ENCODE peak calls at places on chromosomes 1 and 21, in nine cellular contexts. Y is Right ventricle myocardium superior, A is NCI-H1105 treated with DMSO at 0.1 percent for 48 hours, U is NCI-H1436, N is NCI-H1092, J is ureter, H is GM03348, E is AG09309, K is GM04504. F is an unnamed sample.

GRCh38 chr1:162302660-162303344 is 73.9 kb downstream of the SPATA46 start:
- DNase-seq in J (no peak), A (no peak), E (no peak), Y (no peak), U (no peak), N (no peak), K (no peak), H (no peak), F (no peak)

GRCh38 chr21:23968722-23969647 is 1638.3 kb downstream of the MRPL39 start:
- DNase-seq in A (peak), K (no peak), Y (no peak), U (peak), N (peak), H (no peak), E (no peak), J (peak), F (peak)

GRCh38 chr1:174158767-174159252 is 510 bp upstream of the RABGAP1L start:
- DNase-seq in J (no peak), U (no peak), E (no peak), H (no peak), K (no peak), A (no peak), N (no peak), Y (no peak), F (peak)

GRCh38 chr1:93638981-93639380 is 42.7 kb downstream of the BCAR3 start:
- DNase-seq in A (no peak), J (no peak), H (no peak), K (no peak), Y (no peak), E (no peak), U (no peak), N (no peak), F (no peak)

GRCh38 chr21:43864313-43864805 is 664 bp upstream of the AGPAT3 start:
- DNase-seq in K (no peak), Y (peak), H (peak), E (no peak), N (no peak), J (no peak), U (peak), A (peak), F (no peak)

GRCh38 chr1:31111290-31111951 is 45.9 kb upstream of the PUM1 start:
- DNase-seq in Y (peak), A (no peak), N (no peak), E (peak), H (peak), J (peak), K (peak), U (peak), F (no peak)

GRCh38 chr1:184789899-184790298 is 35.2 kb upstream of the EDEM3 start:
- DNase-seq in U (no peak), A (no peak), N (no peak), Y (no peak), K (no peak), H (peak), J (no peak), E (no peak), F (no peak)

GRCh38 chr1:230891413-230891812 is 23.1 kb upstream of the C1orf198 start:
- DNase-seq in N (no peak), K (no peak), J (no peak), U (no peak), A (no peak), E (no peak), Y (no peak), H (peak), F (no peak)

GRCh38 chr21:38261851-38262250 is 5.1 kb downstream of the KCNJ15 start:
- DNase-seq in Y (no peak), H (peak), A (no peak), E (no peak), N (no peak), U (no peak), K (no peak), J (no peak), F (no peak)

GRCh38 chr1:171563675-171564074 is 58.4 kb upstream of the MYOCOS start:
- DNase-seq in Y (no peak), H (peak), K (peak), N (no peak), U (no peak), J (no peak), E (no peak), A (no peak), F (no peak)

GRCh38 chr1:38121231-38121680 is 74.7 kb upstream of the POU3F1 start:
- DNase-seq in H (no peak), A (no peak), K (no peak), E (no peak), N (no peak), J (no peak), U (no peak), Y (no peak), F (no peak)

GRCh38 chr1:108852141-108852540 is 4.8 kb downstream of the AKNAD1 start:
- DNase-seq in N (no peak), E (no peak), J (no peak), H (peak), K (no peak), Y (no peak), U (no peak), A (no peak), F (no peak)

GRCh38 chr1:51988254-51988653 is 2.2 kb downstream of the RAB3B start:
- DNase-seq in A (no peak), K (no peak), J (no peak), Y (no peak), E (no peak), H (no peak), N (no peak), U (no peak), F (no peak)

GRCh38 chr1:158071106-158071505 is 77.7 kb downstream of the KIRREL1 start:
- DNase-seq in H (no peak), E (no peak), J (no peak), A (no peak), Y (no peak), U (no peak), N (no peak), K (no peak), F (no peak)

GRCh38 chr1:204104331-204105222 is 31.7 kb downstream of the SOX13 start:
- DNase-seq in E (no peak), Y (peak), N (no peak), A (no peak), K (no peak), H (no peak), U (no peak), J (no peak), F (no peak)

GRCh38 chr1:192080671-192081070 is 77.6 kb upstream of the RGS18 start:
- DNase-seq in H (no peak), A (no peak), N (no peak), E (no peak), J (no peak), U (no peak), Y (no peak), K (no peak), F (no peak)

GRCh38 chr1:84611796-84612195 is 37.6 kb upstream of the CTBS start:
- DNase-seq in N (no peak), Y (no peak), E (no peak), K (no peak), A (no peak), U (no peak), J (no peak), H (no peak), F (no peak)

GRCh38 chr1:196001188-196001587 is 607.1 kb downstream of the KCNT2 start:
- DNase-seq in E (no peak), Y (no peak), N (no peak), J (no peak), U (no peak), K (no peak), H (no peak), A (no peak), F (no peak)

GRCh38 chr1:153728305-153729066 is 636 bp downstream of the INTS3 start:
- DNase-seq in A (peak), H (peak), Y (peak), N (peak), U (no peak), E (no peak), K (no peak), J (peak), F (peak)

GRCh38 chr1:89487972-89488371 is 36.7 kb upstream of the LRRC8B start:
- DNase-seq in J (no peak), K (no peak), N (no peak), H (no peak), Y (no peak), A (no peak), U (no peak), E (no peak), F (no peak)

GRCh38 chr1:43247256-43247921 is 22.4 kb upstream of the TMEM125 start:
- DNase-seq in A (no peak), E (no peak), H (no peak), J (peak), N (no peak), Y (no peak), K (no peak), U (no peak), F (no peak)

GRCh38 chr1:89725676-89726075 is 92.8 kb downstream of the LRRC8C start:
- DNase-seq in H (no peak), A (no peak), K (no peak), J (no peak), U (no peak), N (no peak), E (no peak), Y (no peak), F (no peak)

GRCh38 chr1:19559641-19560040 is 74.3 kb upstream of the CAPZB start:
- DNase-seq in J (no peak), E (peak), N (no peak), A (no peak), H (peak), U (no peak), Y (no peak), K (peak), F (no peak)

GRCh38 chr21:15058718-15059316 is 6.0 kb downstream of the NRIP1 start:
- DNase-seq in K (no peak), H (peak), Y (no peak), A (no peak), N (no peak), J (no peak), E (no peak), U (no peak), F (no peak)

GRCh38 chr1:47333922-47334764 is 553 bp downstream of the CMPK1 start:
- DNase-seq in K (peak), J (peak), U (peak), Y (peak), N (peak), H (peak), E (no peak), A (peak), F (peak)

GRCh38 chr1:90821152-90821792 is 104.2 kb upstream of the BARHL2 start:
- DNase-seq in K (no peak), U (no peak), N (no peak), H (no peak), Y (no peak), J (no peak), E (no peak), A (no peak), F (no peak)

GRCh38 chr1:100631015-100631521 is 88.5 kb upstream of the VCAM1 start:
- DNase-seq in Y (no peak), E (peak), N (no peak), U (no peak), A (no peak), H (peak), J (no peak), K (peak), F (no peak)

GRCh38 chr1:55313903-55314302 is 98.7 kb upstream of the USP24 start:
- DNase-seq in E (no peak), A (no peak), J (no peak), U (no peak), N (no peak), K (no peak), Y (no peak), H (no peak), F (no peak)

GRCh38 chr1:21236178-21236577 is 54.1 kb downstream of the ECE1 start:
- DNase-seq in H (no peak), E (no peak), U (no peak), N (no peak), A (no peak), Y (no peak), J (no peak), K (no peak), F (no peak)

GRCh38 chr1:30633294-30633693 is 90.1 kb downstream of the MATN1 start:
- DNase-seq in J (no peak), H (no peak), E (no peak), U (no peak), Y (no peak), K (no peak), N (no peak), A (no peak), F (no peak)

GRCh38 chr21:29676395-29676794 is 263.4 kb downstream of the GRIK1 start:
- DNase-seq in A (no peak), K (no peak), H (no peak), U (no peak), Y (no peak), E (no peak), N (no peak), J (no peak), F (no peak)

GRCh38 chr21:45056917-45057560 is 17.3 kb upstream of the ADARB1 start:
- DNase-seq in H (peak), E (no peak), J (no peak), Y (no peak), K (no peak), A (no peak), N (no peak), U (no peak), F (no peak)

GRCh38 chr1:100928128-100928527 is 32.2 kb downstream of the SLC30A7 start:
- DNase-seq in H (no peak), K (no peak), J (no peak), Y (no peak), N (no peak), U (no peak), E (no peak), A (no peak), F (peak)

GRCh38 chr21:37670883-37671282 is 245.4 kb downstream of the KCNJ6 start:
- DNase-seq in N (no peak), A (no peak), J (no peak), H (peak), E (peak), Y (no peak), K (no peak), U (no peak), F (no peak)

GRCh38 chr1:229047161-229047840 is 223.6 kb upstream of the RAB4A start:
- DNase-seq in H (no peak), U (no peak), Y (no peak), K (no peak), N (no peak), E (no peak), A (no peak), J (no peak), F (no peak)

GRCh38 chr1:229756666-229757065 is 130.6 kb downstream of the URB2 start:
- DNase-seq in Y (no peak), U (no peak), E (peak), J (no peak), A (no peak), N (no peak), K (peak), H (peak), F (no peak)

GRCh38 chr21:33817136-33817535 is 98.5 kb downstream of the ATP5PO start:
- DNase-seq in K (no peak), A (no peak), U (no peak), E (no peak), J (no peak), Y (no peak), H (no peak), N (no peak), F (no peak)